ENCODE peak calls at places on chromosomes 12 and 14, in ten cellular contexts. J, G, V, K, U, H, I, Q, E and Z are unnamed samples.

GRCh38 chr14:22883191-22883976 is at the start of gene REM2:
- DNase-seq in J (no peak), G (no peak), V (peak), K (no peak), U (no peak), H (no peak), I (no peak), Q (no peak), E (no peak), Z (no peak)

GRCh38 chr12:13094349-13094748 is 9.1 kb downstream of the GSG1 start:
- DNase-seq in J (no peak), G (peak), V (peak), K (peak), U (no peak), H (peak), I (no peak), Q (peak), E (no peak), Z (no peak)

GRCh38 chr12:116426391-116427136 is 132.6 kb upstream of the MAP1LC3B2 start:
- DNase-seq in J (no peak), G (peak), V (no peak), K (peak), U (no peak), H (peak), I (peak), Q (peak), E (peak), Z (peak)

GRCh38 chr14:50039734-50040400 is 76.5 kb downstream of the VCPKMT start:
- DNase-seq in J (peak), G (peak), V (no peak), K (no peak), U (no peak), H (peak), I (peak), Q (peak), E (no peak), Z (peak)

GRCh38 chr14:61753631-61754030 is 8.6 kb upstream of the SNAPC1 start:
- DNase-seq in J (no peak), G (no peak), V (no peak), K (no peak), U (no peak), H (no peak), I (no peak), Q (peak), E (no peak), Z (no peak)

GRCh38 chr12:48980953-48981756 is 3.0 kb downstream of the WNT1 start:
- DNase-seq in J (no peak), G (no peak), V (peak), K (no peak), U (no peak), H (no peak), I (no peak), Q (peak), E (no peak), Z (peak)

GRCh38 chr12:104605685-104606084 is 148.9 kb downstream of the CHST11 start:
- DNase-seq in J (peak), G (no peak), V (no peak), K (peak), U (no peak), H (no peak), I (peak), Q (peak), E (no peak), Z (no peak)

GRCh38 chr14:37279818-37280217 is 82.1 kb downstream of the MIPOL1 start:
- DNase-seq in J (no peak), G (no peak), V (no peak), K (no peak), U (no peak), H (no peak), I (no peak), Q (no peak), E (no peak), Z (no peak)

GRCh38 chr12:16583991-16584745 is 21.8 kb downstream of the LMO3 start:
- DNase-seq in J (no peak), G (peak), V (no peak), K (peak), U (no peak), H (peak), I (no peak), Q (peak), E (no peak), Z (no peak)

GRCh38 chr14:93994919-93995682 is 2.0 kb upstream of the CCDC197 start:
- DNase-seq in J (no peak), G (peak), V (no peak), K (peak), U (peak), H (peak), I (peak), Q (peak), E (no peak), Z (peak)

GRCh38 chr14:33958616-33959226 is 7.8 kb upstream of the EGLN3 start:
- DNase-seq in J (no peak), G (no peak), V (no peak), K (no peak), U (no peak), H (no peak), I (no peak), Q (no peak), E (no peak), Z (no peak)

GRCh38 chr14:24058951-24059475 is 7.2 kb downstream of the CARMIL3 start:
- DNase-seq in J (no peak), G (no peak), V (peak), K (no peak), U (no peak), H (no peak), I (no peak), Q (no peak), E (peak), Z (no peak)

GRCh38 chr12:3655331-3655900 is 97.5 kb downstream of the CRACR2A start:
- DNase-seq in J (no peak), G (peak), V (peak), K (peak), U (no peak), H (peak), I (no peak), Q (peak), E (no peak), Z (peak)

GRCh38 chr12:113136128-113136989 is 798 bp upstream of the RASAL1 start:
- DNase-seq in J (no peak), G (no peak), V (no peak), K (no peak), U (peak), H (no peak), I (no peak), Q (no peak), E (no peak), Z (no peak)

GRCh38 chr12:79737875-79738718 is 47.3 kb upstream of the PAWR start:
- DNase-seq in J (no peak), G (peak), V (peak), K (peak), U (peak), H (peak), I (no peak), Q (peak), E (peak), Z (peak)

GRCh38 chr14:35078082-35078481 is 32.0 kb downstream of the FAM177A1 start:
- DNase-seq in J (no peak), G (no peak), V (no peak), K (no peak), U (no peak), H (no peak), I (no peak), Q (no peak), E (no peak), Z (no peak)

GRCh38 chr12:120903382-120903817 is 758 bp downstream of the SPPL3 start:
- DNase-seq in J (peak), G (peak), V (peak), K (peak), U (peak), H (peak), I (peak), Q (peak), E (peak), Z (peak)

GRCh38 chr14:65482769-65483438 is 70.4 kb downstream of the FUT8 start:
- DNase-seq in J (no peak), G (no peak), V (no peak), K (peak), U (no peak), H (no peak), I (no peak), Q (no peak), E (no peak), Z (no peak)

GRCh38 chr12:102474438-102475064 is 5.8 kb downstream of the IGF1 start:
- DNase-seq in J (peak), G (no peak), V (no peak), K (no peak), U (no peak), H (peak), I (no peak), Q (peak), E (no peak), Z (peak)

GRCh38 chr12:124289634-124290600 is 5.0 kb upstream of the RFLNA start:
- DNase-seq in J (peak), G (no peak), V (no peak), K (no peak), U (no peak), H (no peak), I (no peak), Q (peak), E (no peak), Z (no peak)

GRCh38 chr12:62744551-62744950 is 190.4 kb downstream of the PPM1H start:
- DNase-seq in J (peak), G (no peak), V (no peak), K (no peak), U (no peak), H (no peak), I (no peak), Q (peak), E (no peak), Z (no peak)

GRCh38 chr12:26271889-26272492 is 76.6 kb downstream of the SSPN start:
- DNase-seq in J (peak), G (peak), V (no peak), K (peak), U (peak), H (peak), I (peak), Q (peak), E (peak), Z (peak)

GRCh38 chr12:65364021-65364420 is 85.5 kb downstream of the MSRB3 start:
- DNase-seq in J (no peak), G (no peak), V (no peak), K (peak), U (no peak), H (no peak), I (no peak), Q (peak), E (no peak), Z (no peak)

GRCh38 chr12:126076515-126076914 is 1011.3 kb downstream of the AACS start:
- DNase-seq in J (no peak), G (no peak), V (no peak), K (no peak), U (no peak), H (no peak), I (no peak), Q (no peak), E (no peak), Z (no peak)

GRCh38 chr14:96960598-96961116 is 163.5 kb downstream of the VRK1 start:
- DNase-seq in J (no peak), G (no peak), V (no peak), K (no peak), U (no peak), H (no peak), I (no peak), Q (no peak), E (no peak), Z (no peak)

DNA sequence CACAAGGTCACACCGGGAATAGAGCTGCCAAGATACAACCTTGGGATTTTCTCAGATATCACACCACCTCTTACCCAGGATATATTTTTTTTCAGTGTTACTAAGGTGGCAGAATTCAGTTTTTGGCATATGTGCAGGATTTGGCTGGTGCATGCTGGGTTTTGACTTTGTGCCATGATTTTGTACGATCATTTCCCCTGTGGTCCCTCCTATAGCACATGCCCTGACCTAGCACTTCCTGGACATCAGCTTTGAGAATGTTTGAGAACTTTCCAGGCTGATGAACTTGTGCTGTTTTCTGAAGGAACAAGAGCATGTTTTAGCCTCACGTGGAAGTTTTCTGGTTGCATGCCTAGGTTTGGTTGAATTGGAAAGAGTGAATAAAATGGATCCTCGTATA is 11.0 kb upstream of the TBPL2 start:
- DNase-seq in J (no peak), G (peak), V (no peak), K (peak), U (no peak), H (peak), I (no peak), Q (no peak), E (no peak), Z (no peak)
- H3K4me3 ChIP-seq in J (no peak), G (no peak), V (no peak), K (no peak), U (no peak), H (no peak), I (no peak), Q (no peak), E (no peak), Z (no peak)

DNA sequence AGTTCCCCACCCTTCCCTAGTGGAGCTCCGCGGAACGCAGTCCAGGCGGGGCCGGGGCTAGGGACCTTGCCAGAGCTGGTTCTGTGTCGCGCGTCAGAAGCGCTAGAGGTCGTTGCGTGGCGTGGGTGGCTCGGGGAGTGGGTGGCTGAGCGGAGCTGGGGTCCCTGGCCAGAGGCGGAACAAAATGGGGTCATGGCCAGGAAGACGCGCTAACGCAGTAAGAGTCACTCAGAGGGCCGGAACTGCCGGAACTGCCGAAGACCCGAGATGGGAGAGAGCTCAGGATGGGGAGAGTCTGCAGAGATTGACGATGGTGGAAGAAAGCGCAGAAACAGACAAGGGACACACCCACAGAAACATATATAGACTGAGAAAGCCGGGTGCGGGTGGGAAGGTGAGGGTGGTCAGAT is 4.8 kb downstream of the DGKA start:
- DNase-seq in J (no peak), G (no peak), V (no peak), K (no peak), U (no peak), H (no peak), I (no peak), Q (no peak), E (peak), Z (no peak)
- H3K4me3 ChIP-seq in J (peak), G (no peak), V (no peak), K (peak), U (no peak), H (no peak), I (peak), Q (no peak), E (no peak), Z (no peak)

GRCh38 chr12:110266381-110266909 is 14.6 kb upstream of the ATP2A2 start:
- DNase-seq in J (no peak), G (no peak), V (no peak), K (no peak), U (no peak), H (no peak), I (no peak), Q (no peak), E (no peak), Z (no peak)

GRCh38 chr12:110271015-110271414 is 10.0 kb upstream of the ATP2A2 start:
- DNase-seq in J (no peak), G (no peak), V (no peak), K (no peak), U (no peak), H (no peak), I (no peak), Q (no peak), E (no peak), Z (no peak)

GRCh38 chr12:110270125-110270962 is 10.7 kb upstream of the ATP2A2 start:
- DNase-seq in J (peak), G (peak), V (peak), K (peak), U (peak), H (peak), I (no peak), Q (peak), E (peak), Z (peak)

GRCh38 chr12:110266980-110267620 is 13.9 kb upstream of the ATP2A2 start:
- DNase-seq in J (peak), G (peak), V (peak), K (peak), U (no peak), H (peak), I (no peak), Q (peak), E (peak), Z (no peak)

DNA sequence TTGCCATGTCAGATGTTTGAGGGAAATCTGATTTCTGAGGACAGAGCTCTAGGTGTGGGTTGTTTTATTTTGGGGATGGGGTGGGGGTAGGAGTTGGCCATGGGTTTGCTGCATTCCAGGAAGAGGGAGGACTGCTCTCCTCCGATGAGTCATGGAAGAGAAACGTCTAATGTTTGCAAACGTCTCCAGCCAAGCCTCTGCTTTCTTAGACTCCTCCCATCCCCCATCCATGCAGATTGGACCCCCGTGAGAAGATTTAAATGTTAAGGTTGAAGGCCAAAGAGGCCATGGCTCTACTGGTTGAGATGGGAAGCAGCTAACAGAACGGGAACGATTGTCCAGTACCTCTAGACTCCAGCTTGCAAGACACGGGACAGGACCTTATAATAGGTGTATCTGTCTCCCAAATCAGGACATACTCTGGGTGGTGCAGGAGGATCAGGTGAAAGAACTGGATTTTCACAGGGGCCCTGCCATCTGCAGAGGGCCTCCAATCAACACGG is 11.4 kb upstream of the ATP2A2 start:
- DNase-seq in J (peak), G (peak), V (no peak), K (peak), U (no peak), H (peak), I (no peak), Q (peak), E (no peak), Z (peak)
- H3K4me3 ChIP-seq in J (no peak), G (peak), V (peak), K (no peak), U (no peak), H (no peak), I (no peak), Q (no peak), E (no peak), Z (peak)

GRCh38 chr14:53161758-53162512 is 8.8 kb upstream of the DDHD1 start:
- DNase-seq in J (no peak), G (no peak), V (no peak), K (no peak), U (no peak), H (no peak), I (no peak), Q (no peak), E (no peak), Z (no peak)

GRCh38 chr14:53168786-53169185 is 15.7 kb upstream of the DDHD1 start:
- DNase-seq in J (no peak), G (no peak), V (no peak), K (no peak), U (no peak), H (no peak), I (no peak), Q (no peak), E (no peak), Z (no peak)

GRCh38 chr14:53167602-53168328 is 14.6 kb upstream of the DDHD1 start:
- DNase-seq in J (no peak), G (no peak), V (no peak), K (peak), U (no peak), H (no peak), I (no peak), Q (peak), E (no peak), Z (no peak)
- H3K4me3 ChIP-seq in J (no peak), G (no peak), V (no peak), K (no peak), U (no peak), H (no peak), I (no peak), Q (no peak), E (no peak), Z (no peak)

GRCh38 chr12:107829271-107829670 is 54.8 kb downstream of the ASCL4 start:
- DNase-seq in J (no peak), G (no peak), V (no peak), K (no peak), U (no peak), H (no peak), I (no peak), Q (no peak), E (no peak), Z (no peak)

GRCh38 chr12:107832441-107832840 is 57.9 kb downstream of the ASCL4 start:
- DNase-seq in J (no peak), G (no peak), V (no peak), K (no peak), U (no peak), H (no peak), I (no peak), Q (no peak), E (no peak), Z (no peak)
- H3K4me3 ChIP-seq in J (no peak), G (no peak), V (no peak), K (no peak), U (no peak), H (no peak), I (no peak), Q (no peak), E (no peak), Z (no peak)

GRCh38 chr12:109939504-109939903 is 39.4 kb downstream of the TCHP start:
- DNase-seq in J (no peak), G (no peak), V (no peak), K (no peak), U (no peak), H (no peak), I (no peak), Q (no peak), E (no peak), Z (no peak)
- H3K4me3 ChIP-seq in J (no peak), G (no peak), V (no peak), K (no peak), U (no peak), H (no peak), I (no peak), Q (no peak), E (no peak), Z (no peak)